ENCODE peak calls at places on chromosomes 11 and 22, in four cellular contexts. One of them, this sample, is unnamed.

GRCh38 chr11:45879803-45880685 is 5.4 kb upstream of the MAPK8IP1 start:
- DNase-seq in hepatic stellate cell: no peak
- DNase-seq in ACHN: peak; percentile 41
- DNase-seq in GM04503: no peak
- DNase-seq in this sample: no peak

GRCh38 chr11:117096140-117096972 is 1.9 kb downstream of the SIK3 start:
- DNase-seq in hepatic stellate cell: no peak
- DNase-seq in ACHN: no peak
- DNase-seq in GM04503: peak; percentile 67
- DNase-seq in this sample: peak; percentile 67

GRCh38 chr22:25076281-25076680 is 123.4 kb upstream of the CRYBB3 start:
- DNase-seq in hepatic stellate cell: no peak
- DNase-seq in ACHN: no peak
- DNase-seq in GM04503: no peak
- DNase-seq in this sample: no peak

GRCh38 chr11:469684-470667 is 19.9 kb downstream of the PTDSS2 start:
- DNase-seq in hepatic stellate cell: peak; percentile 96
- DNase-seq in ACHN: no peak
- DNase-seq in GM04503: peak; percentile 44
- DNase-seq in this sample: no peak

GRCh38 chr11:88709567-88709966 is 356.2 kb downstream of the GRM5 start:
- DNase-seq in hepatic stellate cell: no peak
- DNase-seq in ACHN: no peak
- DNase-seq in GM04503: no peak
- DNase-seq in this sample: no peak

GRCh38 chr11:96506953-96507354 is 117.1 kb downstream of the JRKL start:
- DNase-seq in hepatic stellate cell: no peak
- DNase-seq in ACHN: no peak
- DNase-seq in GM04503: no peak
- DNase-seq in this sample: no peak

GRCh38 chr22:35299217-35299716 is 427 bp upstream of the TOM1 start:
- DNase-seq in hepatic stellate cell: peak; percentile 24
- DNase-seq in ACHN: peak; percentile 33
- DNase-seq in GM04503: no peak
- DNase-seq in this sample: no peak

GRCh38 chr22:29328566-29329500 is 13.3 kb upstream of the RASL10A start:
- DNase-seq in hepatic stellate cell: no peak
- DNase-seq in ACHN: no peak
- DNase-seq in GM04503: no peak
- DNase-seq in this sample: no peak

GRCh38 chr11:88604255-88604654 is 266.7 kb upstream of the CTSC start:
- DNase-seq in hepatic stellate cell: peak; percentile 4
- DNase-seq in ACHN: no peak
- DNase-seq in GM04503: peak; percentile 15
- DNase-seq in this sample: no peak

GRCh38 chr11:117473692-117474091 is 146.0 kb downstream of the CEP164 start:
- DNase-seq in hepatic stellate cell: no peak
- DNase-seq in ACHN: no peak
- DNase-seq in GM04503: no peak
- DNase-seq in this sample: no peak

GRCh38 chr22:41369089-41369745 is 12.5 kb upstream of the TEF start:
- DNase-seq in hepatic stellate cell: no peak
- DNase-seq in ACHN: no peak
- DNase-seq in GM04503: no peak
- DNase-seq in this sample: no peak

GRCh38 chr11:454801-455565 is 4.9 kb downstream of the PTDSS2 start:
- DNase-seq in hepatic stellate cell: no peak
- DNase-seq in ACHN: no peak
- DNase-seq in GM04503: no peak
- DNase-seq in this sample: no peak

GRCh38 chr22:39748877-39749276 is 144.7 kb downstream of the ENTHD1 start:
- DNase-seq in hepatic stellate cell: no peak
- DNase-seq in ACHN: no peak
- DNase-seq in GM04503: peak; percentile 15
- DNase-seq in this sample: no peak

GRCh38 chr11:79488286-79488685 is 47.5 kb upstream of the TENM4 start:
- DNase-seq in hepatic stellate cell: no peak
- DNase-seq in ACHN: no peak
- DNase-seq in GM04503: no peak
- DNase-seq in this sample: no peak